ENCODE peak calls at places on chromosomes 12 and 14, in ten cellular contexts. O is RPMI7951; B is transverse colon; W is T follicular helper cell; Q is NCI-H82; K is effector memory CD4-positive, alpha-beta T cell; X is fibroblast of lung; N is NB4; I is testis; P is RWPE1. L is an unnamed sample.

GRCh38 chr12:39824505-39825198 is 205.0 kb upstream of the ABCD2 start:
- DNase-seq in O (no peak), B (no peak), W (no peak), Q (peak), K (no peak), X (peak), N (no peak), I (peak), P (no peak), L (peak)

GRCh38 chr12:132314035-132314434 is 15.4 kb downstream of the GALNT9 start:
- DNase-seq in O (no peak), B (no peak), W (no peak), Q (no peak), K (no peak), X (no peak), N (no peak), I (no peak), P (no peak), L (no peak)

GRCh38 chr12:92926549-92926948 is 2.5 kb downstream of the EEA1 start:
- DNase-seq in O (no peak), B (no peak), W (no peak), Q (peak), K (no peak), X (no peak), N (no peak), I (no peak), P (no peak), L (no peak)

GRCh38 chr14:50320279-50320678 is 8.2 kb downstream of the DMAC2L start:
- DNase-seq in O (peak), B (no peak), W (no peak), Q (no peak), K (no peak), X (peak), N (no peak), I (peak), P (peak), L (peak)

GRCh38 chr12:108700833-108701450 is 30.4 kb downstream of the CORO1C start:
- DNase-seq in O (no peak), B (no peak), W (no peak), Q (no peak), K (no peak), X (peak), N (no peak), I (no peak), P (peak), L (no peak)

GRCh38 chr12:10409387-10409786 is at the start of gene KLRC4:
- DNase-seq in O (peak), B (no peak), W (no peak), Q (no peak), K (no peak), X (peak), N (peak), I (no peak), P (no peak), L (peak)

GRCh38 chr12:112823582-112824149 is 32.1 kb downstream of the RPH3A start:
- DNase-seq in O (no peak), B (no peak), W (no peak), Q (peak), K (no peak), X (no peak), N (no peak), I (no peak), P (no peak), L (peak)

GRCh38 chr12:98515368-98516183 is at the start of gene TMPO:
- DNase-seq in O (peak), B (peak), W (peak), Q (peak), K (peak), X (peak), N (peak), I (peak), P (peak), L (peak)

L was measured in OCI-M1.